ENCODE peak calls at places on chromosome 22, in five cellular contexts. One of them, this sample, is unnamed.

GRCh38 chr22:24894220-24894975 is 52.1 kb downstream of the LHFPL7 start:
- DNase-seq in GM12878: no peak
- DNase-seq in HEK293T: no peak
- DNase-seq in NT2/D1: peak
- DNase-seq in HepG2: peak
- DNase-seq in this sample: no peak

GRCh38 chr22:32680277-32680676 is 121.2 kb upstream of the TIMP3 start:
- DNase-seq in GM12878: no peak
- DNase-seq in HEK293T: no peak
- DNase-seq in NT2/D1: no peak
- DNase-seq in HepG2: peak
- DNase-seq in this sample: no peak

GRCh38 chr22:25111579-25112517 is 87.8 kb upstream of the CRYBB3 start:
- DNase-seq in GM12878: no peak
- DNase-seq in HEK293T: peak
- DNase-seq in NT2/D1: no peak
- DNase-seq in HepG2: no peak
- DNase-seq in this sample: no peak

GRCh38 chr22:40534379-40535188 is 101.9 kb downstream of the MRTFA start:
- DNase-seq in GM12878: peak
- DNase-seq in HEK293T: no peak
- DNase-seq in NT2/D1: no peak
- DNase-seq in HepG2: no peak
- DNase-seq in this sample: no peak

GRCh38 chr22:27666272-27666997 is 135.1 kb downstream of the MN1 start:
- DNase-seq in GM12878: no peak
- DNase-seq in HEK293T: no peak
- DNase-seq in NT2/D1: no peak
- DNase-seq in HepG2: no peak
- DNase-seq in this sample: no peak

GRCh38 chr22:28247667-28248363 is 328.8 kb upstream of the PITPNB start:
- DNase-seq in GM12878: no peak
- DNase-seq in HEK293T: peak
- DNase-seq in NT2/D1: no peak
- DNase-seq in HepG2: no peak
- DNase-seq in this sample: no peak

GRCh38 chr22:44542561-44543222 is 44.7 kb upstream of the RTL6 start:
- DNase-seq in GM12878: no peak
- DNase-seq in HEK293T: no peak
- DNase-seq in NT2/D1: no peak
- DNase-seq in HepG2: no peak
- DNase-seq in this sample: no peak

GRCh38 chr22:50396751-50397370 is 53.7 kb downstream of the PPP6R2 start:
- DNase-seq in GM12878: no peak
- DNase-seq in HEK293T: peak
- DNase-seq in NT2/D1: no peak
- DNase-seq in HepG2: peak
- DNase-seq in this sample: no peak

GRCh38 chr22:25362883-25363240 is 143.4 kb downstream of the CRYBB2 start:
- DNase-seq in GM12878: no peak
- DNase-seq in HEK293T: no peak
- DNase-seq in NT2/D1: no peak
- DNase-seq in HepG2: no peak
- DNase-seq in this sample: no peak

GRCh38 chr22:49429066-49429465 is 398.6 kb downstream of the BRD1 start:
- DNase-seq in GM12878: no peak
- DNase-seq in HEK293T: no peak
- DNase-seq in NT2/D1: no peak
- DNase-seq in HepG2: no peak
- DNase-seq in this sample: no peak

GRCh38 chr22:43276311-43276710 is 66.9 kb downstream of the SCUBE1 start:
- DNase-seq in GM12878: no peak
- DNase-seq in HEK293T: no peak
- DNase-seq in NT2/D1: no peak
- DNase-seq in HepG2: no peak
- DNase-seq in this sample: no peak

GRCh38 chr22:20304646-20305045 is 15.2 kb downstream of the DGCR6L start:
- DNase-seq in GM12878: no peak
- DNase-seq in HEK293T: no peak
- DNase-seq in NT2/D1: no peak
- DNase-seq in HepG2: no peak
- DNase-seq in this sample: no peak

GRCh38 chr22:49561976-49562375 is 265.7 kb downstream of the BRD1 start:
- DNase-seq in GM12878: no peak
- DNase-seq in HEK293T: no peak
- DNase-seq in NT2/D1: no peak
- DNase-seq in HepG2: no peak
- DNase-seq in this sample: no peak

GRCh38 chr22:42320463-42321416 is 50.3 kb upstream of the TCF20 start:
- DNase-seq in GM12878: no peak
- DNase-seq in HEK293T: no peak
- DNase-seq in NT2/D1: no peak
- DNase-seq in HepG2: no peak
- DNase-seq in this sample: no peak

DNA sequence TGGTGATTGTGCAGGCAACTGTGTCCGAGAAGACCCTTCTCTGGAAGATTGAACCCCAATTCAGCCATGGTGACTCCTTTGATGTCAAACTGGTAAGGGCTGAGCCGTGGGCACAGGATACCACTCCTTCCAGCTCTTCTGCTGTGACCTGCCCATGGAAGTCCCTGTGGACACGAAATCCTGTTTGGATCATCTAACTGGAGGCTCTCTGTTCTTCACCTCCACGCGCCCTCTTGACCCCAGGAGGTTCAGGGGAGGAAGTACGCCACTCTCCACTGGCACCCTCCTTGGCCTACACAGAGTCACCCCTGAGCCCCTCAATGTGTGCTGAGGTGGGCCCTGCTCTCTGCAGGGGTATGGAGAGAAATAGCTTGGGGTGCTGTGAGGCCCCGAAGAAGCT is 810 bp downstream of the ISX start:
- DNase-seq in GM12878: no peak
- DNase-seq in HEK293T: no peak
- DNase-seq in NT2/D1: no peak
- DNase-seq in HepG2: no peak
- DNase-seq in this sample: no peak
- TF ChIP-seq SUZ12 in GM12878: no peak
- TF ChIP-seq SUZ12 in HEK293T: no peak
- TF ChIP-seq SUZ12 in NT2/D1: no peak
- TF ChIP-seq SUZ12 in HepG2: no peak
- TF ChIP-seq SUZ12 in this sample: no peak

GRCh38 chr22:23818541-23818940 is 20.3 kb downstream of the DERL3 start:
- DNase-seq in GM12878: no peak
- DNase-seq in HEK293T: no peak
- DNase-seq in NT2/D1: no peak
- DNase-seq in HepG2: no peak
- DNase-seq in this sample: no peak
- TF ChIP-seq SUZ12 in GM12878: no peak
- TF ChIP-seq SUZ12 in HEK293T: no peak
- TF ChIP-seq SUZ12 in NT2/D1: no peak
- TF ChIP-seq SUZ12 in HepG2: no peak
- TF ChIP-seq SUZ12 in this sample: no peak

GRCh38 chr22:31646186-31647019 is 15.6 kb downstream of the PISD start:
- DNase-seq in GM12878: no peak
- DNase-seq in HEK293T: peak
- DNase-seq in NT2/D1: no peak
- DNase-seq in HepG2: peak
- DNase-seq in this sample: no peak
- TF ChIP-seq SUZ12 in GM12878: no peak
- TF ChIP-seq SUZ12 in HEK293T: no peak
- TF ChIP-seq SUZ12 in NT2/D1: no peak
- TF ChIP-seq SUZ12 in HepG2: no peak
- TF ChIP-seq SUZ12 in this sample: no peak

GRCh38 chr22:38699143-38699542 is 1.6 kb downstream of the JOSD1 start:
- DNase-seq in GM12878: no peak
- DNase-seq in HEK293T: no peak
- DNase-seq in NT2/D1: no peak
- DNase-seq in HepG2: no peak
- DNase-seq in this sample: no peak

GRCh38 chr22:38694945-38695344 is 5.8 kb downstream of the JOSD1 start:
- DNase-seq in GM12878: no peak
- DNase-seq in HEK293T: no peak
- DNase-seq in NT2/D1: no peak
- DNase-seq in HepG2: no peak
- DNase-seq in this sample: no peak

GRCh38 chr22:38697055-38697980 is 3.4 kb downstream of the JOSD1 start:
- DNase-seq in GM12878: no peak
- DNase-seq in HEK293T: no peak
- DNase-seq in NT2/D1: no peak
- DNase-seq in HepG2: peak
- DNase-seq in this sample: no peak

GRCh38 chr22:38698407-38699094 is 2.2 kb downstream of the JOSD1 start:
- DNase-seq in GM12878: no peak
- DNase-seq in HEK293T: no peak
- DNase-seq in NT2/D1: no peak
- DNase-seq in HepG2: no peak
- DNase-seq in this sample: no peak

GRCh38 chr22:38696606-38697005 is 4.1 kb downstream of the JOSD1 start:
- DNase-seq in GM12878: no peak
- DNase-seq in HEK293T: no peak
- DNase-seq in NT2/D1: no peak
- DNase-seq in HepG2: peak
- DNase-seq in this sample: no peak
- TF ChIP-seq SUZ12 in GM12878: no peak
- TF ChIP-seq SUZ12 in HEK293T: no peak
- TF ChIP-seq SUZ12 in NT2/D1: no peak
- TF ChIP-seq SUZ12 in HepG2: no peak
- TF ChIP-seq SUZ12 in this sample: no peak

GRCh38 chr22:21948390-21948789 is 4.3 kb downstream of the PPM1F start:
- DNase-seq in GM12878: no peak
- DNase-seq in HEK293T: no peak
- DNase-seq in NT2/D1: no peak
- DNase-seq in HepG2: no peak
- DNase-seq in this sample: no peak

GRCh38 chr22:21947040-21948014 is 5.3 kb downstream of the PPM1F start:
- DNase-seq in GM12878: no peak
- DNase-seq in HEK293T: peak
- DNase-seq in NT2/D1: no peak
- DNase-seq in HepG2: peak
- DNase-seq in this sample: no peak

GRCh38 chr22:21949948-21950347 is 2.7 kb downstream of the PPM1F start:
- DNase-seq in GM12878: no peak
- DNase-seq in HEK293T: no peak
- DNase-seq in NT2/D1: no peak
- DNase-seq in HepG2: no peak
- DNase-seq in this sample: no peak

GRCh38 chr22:21949569-21949918 is 3.1 kb downstream of the PPM1F start:
- DNase-seq in GM12878: no peak
- DNase-seq in HEK293T: no peak
- DNase-seq in NT2/D1: no peak
- DNase-seq in HepG2: no peak
- DNase-seq in this sample: no peak

DNA sequence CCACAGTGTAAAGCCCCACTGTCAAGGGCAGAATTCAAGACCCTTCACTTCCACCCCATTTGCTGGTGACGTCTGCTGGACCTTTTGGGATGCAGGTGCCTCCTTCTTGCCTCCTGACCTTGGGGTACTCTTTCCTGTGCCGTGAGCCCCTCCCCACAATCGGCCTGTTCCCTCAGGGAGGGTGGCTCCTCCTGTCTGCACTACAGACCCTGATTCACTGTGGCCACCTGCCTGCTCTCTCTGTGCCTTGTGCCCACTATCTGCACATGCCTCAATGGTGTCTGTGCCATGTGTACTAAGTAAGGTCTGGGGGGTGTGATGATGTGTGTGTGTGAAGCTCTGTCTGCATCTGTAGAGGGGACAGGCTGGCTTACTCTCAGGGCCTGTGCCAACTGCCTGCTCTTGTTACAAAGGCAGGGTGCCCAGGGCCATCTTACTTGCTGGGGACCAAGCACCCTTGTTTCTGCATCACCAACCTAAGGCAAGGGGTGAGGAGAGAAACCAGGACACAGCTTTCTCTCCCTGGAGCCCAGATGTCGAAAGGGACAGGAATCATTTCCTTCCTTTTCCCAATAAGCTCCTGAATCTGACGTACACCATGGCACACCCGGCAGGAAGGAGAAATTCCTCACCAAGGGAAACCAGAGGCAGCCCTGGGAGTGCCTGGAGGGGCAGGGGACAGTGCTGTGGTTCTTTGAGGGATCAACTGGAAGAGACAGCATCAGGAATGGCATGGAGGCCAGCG is 3.7 kb downstream of the PPM1F start:
- DNase-seq in GM12878: no peak
- DNase-seq in HEK293T: no peak
- DNase-seq in NT2/D1: no peak
- DNase-seq in HepG2: no peak
- DNase-seq in this sample: no peak
- TF ChIP-seq SUZ12 in GM12878: no peak
- TF ChIP-seq SUZ12 in HEK293T: no peak
- TF ChIP-seq SUZ12 in NT2/D1: no peak
- TF ChIP-seq SUZ12 in HepG2: no peak
- TF ChIP-seq SUZ12 in this sample: no peak

GRCh38 chr22:46008291-46008690 is 31.3 kb upstream of the WNT7B start:
- DNase-seq in GM12878: no peak
- DNase-seq in HEK293T: no peak
- DNase-seq in NT2/D1: no peak
- DNase-seq in HepG2: no peak
- DNase-seq in this sample: no peak
- TF ChIP-seq SUZ12 in GM12878: no peak
- TF ChIP-seq SUZ12 in HEK293T: no peak
- TF ChIP-seq SUZ12 in NT2/D1: no peak
- TF ChIP-seq SUZ12 in HepG2: no peak
- TF ChIP-seq SUZ12 in this sample: no peak

GRCh38 chr22:17769716-17770082 is 4.6 kb downstream of the BID start:
- DNase-seq in GM12878: no peak
- DNase-seq in HEK293T: no peak
- DNase-seq in NT2/D1: no peak
- DNase-seq in HepG2: no peak
- DNase-seq in this sample: no peak
- TF ChIP-seq SUZ12 in GM12878: no peak
- TF ChIP-seq SUZ12 in HEK293T: no peak
- TF ChIP-seq SUZ12 in NT2/D1: no peak
- TF ChIP-seq SUZ12 in HepG2: no peak
- TF ChIP-seq SUZ12 in this sample: no peak

GRCh38 chr22:30893434-30894370 is 74.9 kb downstream of the MORC2 start:
- DNase-seq in GM12878: no peak
- DNase-seq in HEK293T: no peak
- DNase-seq in NT2/D1: no peak
- DNase-seq in HepG2: no peak
- DNase-seq in this sample: no peak

GRCh38 chr22:30892286-30892685 is 76.3 kb downstream of the MORC2 start:
- DNase-seq in GM12878: no peak
- DNase-seq in HEK293T: no peak
- DNase-seq in NT2/D1: no peak
- DNase-seq in HepG2: no peak
- DNase-seq in this sample: no peak

GRCh38 chr22:30891781-30892180 is 76.8 kb downstream of the MORC2 start:
- DNase-seq in GM12878: no peak
- DNase-seq in HEK293T: no peak
- DNase-seq in NT2/D1: no peak
- DNase-seq in HepG2: no peak
- DNase-seq in this sample: peak

GRCh38 chr22:30892731-30893221 is 75.8 kb downstream of the MORC2 start:
- DNase-seq in GM12878: no peak
- DNase-seq in HEK293T: no peak
- DNase-seq in NT2/D1: no peak
- DNase-seq in HepG2: no peak
- DNase-seq in this sample: no peak

GRCh38 chr22:30894371-30894740 is 74.2 kb downstream of the MORC2 start:
- DNase-seq in GM12878: no peak
- DNase-seq in HEK293T: no peak
- DNase-seq in NT2/D1: peak
- DNase-seq in HepG2: no peak
- DNase-seq in this sample: peak
- TF ChIP-seq SUZ12 in GM12878: no peak
- TF ChIP-seq SUZ12 in HEK293T: no peak
- TF ChIP-seq SUZ12 in NT2/D1: no peak
- TF ChIP-seq SUZ12 in HepG2: no peak
- TF ChIP-seq SUZ12 in this sample: no peak

This sample was measured in H1.